ENCODE peak calls at places on chromosomes 1 and 21, in eight cellular contexts. One of them, this sample, is unnamed. For H3K4me1, the result is how much of the 10 kb centered on the place peaks cover.

GRCh38 chr1:235679644-235680043 is 30.1 kb upstream of the GNG4 start:
- DNase-seq in thyroid gland: no peak
- DNase-seq in adrenal gland: peak
- DNase-seq in tibial nerve: no peak
- DNase-seq in astrocyte: no peak
- DNase-seq in H1: no peak
- DNase-seq in suprapubic skin: no peak
- DNase-seq in cardiac muscle cell: no peak
- DNase-seq in this sample: no peak

GRCh38 chr21:28421716-28422480 is 570.8 kb downstream of the LTN1 start:
- DNase-seq in thyroid gland: no peak
- DNase-seq in adrenal gland: no peak
- DNase-seq in tibial nerve: no peak
- DNase-seq in astrocyte: no peak
- DNase-seq in H1: no peak
- DNase-seq in suprapubic skin: no peak
- DNase-seq in cardiac muscle cell: no peak
- DNase-seq in this sample: no peak

GRCh38 chr1:11046625-11047365 is at the start of gene MASP2:
- DNase-seq in thyroid gland: no peak
- DNase-seq in adrenal gland: no peak
- DNase-seq in tibial nerve: no peak
- DNase-seq in astrocyte: no peak
- DNase-seq in H1: no peak
- DNase-seq in suprapubic skin: no peak
- DNase-seq in cardiac muscle cell: no peak
- DNase-seq in this sample: no peak

GRCh38 chr1:226823643-226824042 is 46.8 kb upstream of the PSEN2 start:
- DNase-seq in thyroid gland: no peak
- DNase-seq in adrenal gland: no peak
- DNase-seq in tibial nerve: no peak
- DNase-seq in astrocyte: no peak
- DNase-seq in H1: no peak
- DNase-seq in suprapubic skin: peak
- DNase-seq in cardiac muscle cell: no peak
- DNase-seq in this sample: no peak

GRCh38 chr1:191963286-191963685 is 195.0 kb upstream of the RGS18 start:
- DNase-seq in thyroid gland: no peak
- DNase-seq in adrenal gland: no peak
- DNase-seq in tibial nerve: no peak
- DNase-seq in astrocyte: peak
- DNase-seq in H1: no peak
- DNase-seq in suprapubic skin: no peak
- DNase-seq in cardiac muscle cell: no peak
- DNase-seq in this sample: no peak

GRCh38 chr1:62725255-62725654 is 37.1 kb upstream of the DOCK7 start:
- DNase-seq in thyroid gland: no peak
- DNase-seq in adrenal gland: no peak
- DNase-seq in tibial nerve: no peak
- DNase-seq in astrocyte: peak
- DNase-seq in H1: no peak
- DNase-seq in suprapubic skin: no peak
- DNase-seq in cardiac muscle cell: no peak
- DNase-seq in this sample: no peak

GRCh38 chr1:6491480-6491962 is at the start of gene PLEKHG5:
- DNase-seq in thyroid gland: no peak
- DNase-seq in adrenal gland: peak
- DNase-seq in tibial nerve: no peak
- DNase-seq in astrocyte: peak
- DNase-seq in H1: peak
- DNase-seq in suprapubic skin: no peak
- DNase-seq in cardiac muscle cell: no peak
- DNase-seq in this sample: no peak

GRCh38 chr1:184866991-184867788 is 107.1 kb downstream of the NIBAN1 start:
- DNase-seq in thyroid gland: no peak
- DNase-seq in adrenal gland: no peak
- DNase-seq in tibial nerve: no peak
- DNase-seq in astrocyte: peak
- DNase-seq in H1: no peak
- DNase-seq in suprapubic skin: no peak
- DNase-seq in cardiac muscle cell: no peak
- DNase-seq in this sample: no peak

GRCh38 chr21:16082038-16082816 is 352.4 kb downstream of the USP25 start:
- DNase-seq in thyroid gland: no peak
- DNase-seq in adrenal gland: no peak
- DNase-seq in tibial nerve: no peak
- DNase-seq in astrocyte: no peak
- DNase-seq in H1: no peak
- DNase-seq in suprapubic skin: no peak
- DNase-seq in cardiac muscle cell: peak
- DNase-seq in this sample: no peak

GRCh38 chr1:156052862-156053769 is 482 bp downstream of the UBQLN4 start:
- DNase-seq in thyroid gland: peak
- DNase-seq in adrenal gland: peak
- DNase-seq in tibial nerve: peak
- DNase-seq in astrocyte: peak
- DNase-seq in H1: no peak
- DNase-seq in suprapubic skin: peak
- DNase-seq in cardiac muscle cell: peak
- DNase-seq in this sample: peak

GRCh38 chr1:181179279-181179979 is 90.9 kb downstream of the IER5 start:
- DNase-seq in thyroid gland: no peak
- DNase-seq in adrenal gland: no peak
- DNase-seq in tibial nerve: no peak
- DNase-seq in astrocyte: no peak
- DNase-seq in H1: no peak
- DNase-seq in suprapubic skin: peak
- DNase-seq in cardiac muscle cell: no peak
- DNase-seq in this sample: no peak

GRCh38 chr21:32921632-32922230 is 104.0 kb upstream of the OLIG2 start:
- DNase-seq in thyroid gland: peak
- DNase-seq in adrenal gland: no peak
- DNase-seq in tibial nerve: no peak
- DNase-seq in astrocyte: no peak
- DNase-seq in H1: peak
- DNase-seq in suprapubic skin: peak
- DNase-seq in cardiac muscle cell: no peak
- DNase-seq in this sample: no peak

GRCh38 chr21:38323721-38324591 is 67.2 kb downstream of the KCNJ15 start:
- DNase-seq in thyroid gland: no peak
- DNase-seq in adrenal gland: no peak
- DNase-seq in tibial nerve: no peak
- DNase-seq in astrocyte: peak
- DNase-seq in H1: no peak
- DNase-seq in suprapubic skin: no peak
- DNase-seq in cardiac muscle cell: peak
- DNase-seq in this sample: no peak

GRCh38 chr21:42518216-42518615 is 4.6 kb downstream of the SLC37A1 start:
- DNase-seq in thyroid gland: peak
- DNase-seq in adrenal gland: peak
- DNase-seq in tibial nerve: no peak
- DNase-seq in astrocyte: peak
- DNase-seq in H1: no peak
- DNase-seq in suprapubic skin: peak
- DNase-seq in cardiac muscle cell: no peak
- DNase-seq in this sample: no peak

GRCh38 chr21:42107881-42108553 is 36.9 kb downstream of the UMODL1 start:
- DNase-seq in thyroid gland: peak
- DNase-seq in adrenal gland: peak
- DNase-seq in tibial nerve: no peak
- DNase-seq in astrocyte: peak
- DNase-seq in H1: peak
- DNase-seq in suprapubic skin: no peak
- DNase-seq in cardiac muscle cell: peak
- DNase-seq in this sample: no peak

GRCh38 chr1:44713321-44713781 is 17.6 kb downstream of the RNU5D-1 start:
- DNase-seq in thyroid gland: no peak
- DNase-seq in adrenal gland: no peak
- DNase-seq in tibial nerve: no peak
- DNase-seq in astrocyte: no peak
- DNase-seq in H1: no peak
- DNase-seq in suprapubic skin: no peak
- DNase-seq in cardiac muscle cell: no peak
- DNase-seq in this sample: no peak

GRCh38 chr1:151897861-151898468 is 11.3 kb downstream of the THEM4 start:
- DNase-seq in thyroid gland: no peak
- DNase-seq in adrenal gland: no peak
- DNase-seq in tibial nerve: no peak
- DNase-seq in astrocyte: no peak
- DNase-seq in H1: no peak
- DNase-seq in suprapubic skin: no peak
- DNase-seq in cardiac muscle cell: no peak
- DNase-seq in this sample: no peak

GRCh38 chr1:230174765-230175747 is 108.0 kb downstream of the GALNT2 start:
- DNase-seq in thyroid gland: no peak
- DNase-seq in adrenal gland: no peak
- DNase-seq in tibial nerve: no peak
- DNase-seq in astrocyte: no peak
- DNase-seq in H1: no peak
- DNase-seq in suprapubic skin: no peak
- DNase-seq in cardiac muscle cell: no peak
- DNase-seq in this sample: no peak

DNA sequence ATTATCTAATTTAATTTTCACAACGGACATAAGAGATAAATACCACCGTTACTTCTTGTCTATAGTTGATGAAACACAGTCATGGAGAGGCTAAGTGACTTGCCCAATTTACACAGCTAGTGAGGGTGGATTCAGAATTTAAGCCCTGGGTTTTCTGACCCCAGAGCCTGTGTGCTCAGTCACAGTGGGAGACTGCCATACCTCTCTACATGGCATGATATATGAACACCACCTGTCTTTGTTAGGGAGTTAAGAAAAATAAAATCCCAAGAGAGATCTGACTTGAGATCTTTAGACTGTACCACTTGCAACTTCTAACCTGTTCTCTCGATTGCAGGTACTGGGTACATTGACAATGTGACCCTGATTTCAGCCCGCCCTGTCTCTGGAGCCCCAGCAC is 40.3 kb downstream of the LAMC2 start:
- DNase-seq in thyroid gland: no peak
- DNase-seq in adrenal gland: no peak
- DNase-seq in tibial nerve: no peak
- DNase-seq in astrocyte: no peak
- DNase-seq in H1: no peak
- DNase-seq in suprapubic skin: no peak
- DNase-seq in cardiac muscle cell: no peak
- DNase-seq in this sample: no peak
- H3K4me1 ChIP-seq in thyroid gland: under half
- H3K4me1 ChIP-seq in adrenal gland: under half
- H3K4me1 ChIP-seq in tibial nerve: under half
- H3K4me1 ChIP-seq in astrocyte: under half
- H3K4me1 ChIP-seq in H1: under half
- H3K4me1 ChIP-seq in suprapubic skin: under half
- H3K4me1 ChIP-seq in cardiac muscle cell: under half
- H3K4me1 ChIP-seq in this sample: under half

GRCh38 chr1:248691567-248692155 is 10.9 kb downstream of the OR14I1 start:
- DNase-seq in thyroid gland: no peak
- DNase-seq in adrenal gland: no peak
- DNase-seq in tibial nerve: no peak
- DNase-seq in astrocyte: no peak
- DNase-seq in H1: no peak
- DNase-seq in suprapubic skin: no peak
- DNase-seq in cardiac muscle cell: no peak
- DNase-seq in this sample: no peak

GRCh38 chr1:248688527-248689298 is 13.9 kb downstream of the OR14I1 start:
- DNase-seq in thyroid gland: no peak
- DNase-seq in adrenal gland: no peak
- DNase-seq in tibial nerve: no peak
- DNase-seq in astrocyte: no peak
- DNase-seq in H1: no peak
- DNase-seq in suprapubic skin: no peak
- DNase-seq in cardiac muscle cell: no peak
- DNase-seq in this sample: no peak

GRCh38 chr1:248681651-248682050 is 20.9 kb downstream of the OR14I1 start:
- DNase-seq in thyroid gland: no peak
- DNase-seq in adrenal gland: no peak
- DNase-seq in tibial nerve: no peak
- DNase-seq in astrocyte: no peak
- DNase-seq in H1: no peak
- DNase-seq in suprapubic skin: no peak
- DNase-seq in cardiac muscle cell: no peak
- DNase-seq in this sample: no peak

DNA sequence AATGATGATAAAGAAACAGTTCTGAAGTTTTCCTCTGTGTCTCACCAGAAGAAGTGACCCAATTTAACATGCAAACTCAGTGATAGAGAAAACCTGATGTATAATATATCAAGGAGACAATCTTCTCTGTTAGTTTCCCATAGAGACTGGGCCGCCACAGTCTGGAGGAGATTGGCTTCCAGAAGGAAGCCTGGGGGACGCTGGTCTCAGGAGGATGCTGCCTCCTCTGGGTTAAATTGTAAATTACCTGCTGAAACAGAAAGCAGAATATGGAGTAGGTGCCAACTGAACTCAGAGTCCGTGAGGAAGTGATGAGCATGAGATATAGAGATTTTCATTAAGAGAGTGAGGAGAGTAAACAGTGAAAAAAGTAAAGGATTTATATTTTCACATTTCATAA is 15.8 kb downstream of the OR14I1 start:
- DNase-seq in thyroid gland: no peak
- DNase-seq in adrenal gland: no peak
- DNase-seq in tibial nerve: no peak
- DNase-seq in astrocyte: no peak
- DNase-seq in H1: no peak
- DNase-seq in suprapubic skin: no peak
- DNase-seq in cardiac muscle cell: no peak
- DNase-seq in this sample: no peak
- TF ChIP-seq CTCF in thyroid gland: peak
- TF ChIP-seq CTCF in adrenal gland: no peak
- TF ChIP-seq CTCF in tibial nerve: no peak
- TF ChIP-seq CTCF in astrocyte: no peak
- TF ChIP-seq CTCF in H1: no peak
- TF ChIP-seq CTCF in suprapubic skin: no peak
- TF ChIP-seq CTCF in cardiac muscle cell: no peak
- TF ChIP-seq CTCF in this sample: no peak

GRCh38 chr1:198641506-198641905 is 2.7 kb downstream of the PTPRC start:
- DNase-seq in thyroid gland: no peak
- DNase-seq in adrenal gland: no peak
- DNase-seq in tibial nerve: no peak
- DNase-seq in astrocyte: no peak
- DNase-seq in H1: no peak
- DNase-seq in suprapubic skin: no peak
- DNase-seq in cardiac muscle cell: no peak
- DNase-seq in this sample: no peak
- H3K4me1 ChIP-seq in thyroid gland: under half
- H3K4me1 ChIP-seq in adrenal gland: under half
- H3K4me1 ChIP-seq in tibial nerve: under half
- H3K4me1 ChIP-seq in astrocyte: under half
- H3K4me1 ChIP-seq in H1: under half
- H3K4me1 ChIP-seq in suprapubic skin: under half
- H3K4me1 ChIP-seq in cardiac muscle cell: under half
- H3K4me1 ChIP-seq in this sample: under half

GRCh38 chr1:245348626-245349025 is 193.8 kb downstream of the KIF26B start:
- DNase-seq in thyroid gland: no peak
- DNase-seq in adrenal gland: no peak
- DNase-seq in tibial nerve: no peak
- DNase-seq in astrocyte: no peak
- DNase-seq in H1: no peak
- DNase-seq in suprapubic skin: no peak
- DNase-seq in cardiac muscle cell: no peak
- DNase-seq in this sample: no peak

GRCh38 chr1:245341738-245342137 is 187.0 kb downstream of the KIF26B start:
- DNase-seq in thyroid gland: no peak
- DNase-seq in adrenal gland: no peak
- DNase-seq in tibial nerve: no peak
- DNase-seq in astrocyte: no peak
- DNase-seq in H1: no peak
- DNase-seq in suprapubic skin: no peak
- DNase-seq in cardiac muscle cell: no peak
- DNase-seq in this sample: no peak

GRCh38 chr1:245345191-245345884 is 190.6 kb downstream of the KIF26B start:
- DNase-seq in thyroid gland: no peak
- DNase-seq in adrenal gland: no peak
- DNase-seq in tibial nerve: no peak
- DNase-seq in astrocyte: no peak
- DNase-seq in H1: no peak
- DNase-seq in suprapubic skin: no peak
- DNase-seq in cardiac muscle cell: no peak
- DNase-seq in this sample: no peak
- TF ChIP-seq CTCF in thyroid gland: no peak
- TF ChIP-seq CTCF in adrenal gland: no peak
- TF ChIP-seq CTCF in tibial nerve: no peak
- TF ChIP-seq CTCF in astrocyte: no peak
- TF ChIP-seq CTCF in H1: peak
- TF ChIP-seq CTCF in suprapubic skin: no peak
- TF ChIP-seq CTCF in cardiac muscle cell: no peak
- TF ChIP-seq CTCF in this sample: no peak

This sample was measured in thoracic aorta.